ENCODE peak calls at places on chromosomes 13 and 19, in seven cellular contexts. Q, J, O, R, D, Y and B are unnamed samples.

GRCh38 chr13:111304603-111305289 is 15.7 kb upstream of the TEX29 start:
- DNase-seq in Q (no peak), O (no peak), Y (no peak), R (no peak), D (no peak), J (no peak), B (peak)

GRCh38 chr13:36907266-36907665 is 12.8 kb downstream of the SMAD9 start:
- DNase-seq in Q (no peak), D (no peak), J (no peak), O (no peak), R (no peak), Y (no peak), B (no peak)

GRCh38 chr19:19109601-19110000 is 28.7 kb downstream of the TMEM161A start:
- DNase-seq in R (no peak), Y (no peak), D (no peak), J (no peak), O (no peak), Q (no peak), B (no peak)

GRCh38 chr13:94233401-94233800 is 246.1 kb downstream of the DCT start:
- DNase-seq in D (peak), J (no peak), O (no peak), R (no peak), Q (peak), Y (no peak), B (no peak)

GRCh38 chr13:110197041-110197440 is 109.9 kb downstream of the COL4A1 start:
- DNase-seq in J (no peak), O (no peak), R (no peak), D (no peak), Q (no peak), Y (no peak), B (no peak)

GRCh38 chr13:37109080-37109678 is 3.7 kb upstream of the CSNK1A1L start:
- DNase-seq in Q (no peak), Y (no peak), J (no peak), D (peak), R (no peak), O (no peak), B (peak)

GRCh38 chr13:100443278-100443997 is 145.2 kb downstream of the GGACT start:
- DNase-seq in O (no peak), R (no peak), Y (no peak), Q (no peak), J (no peak), D (no peak), B (no peak)

GRCh38 chr19:34128558-34129250 is 43.6 kb upstream of the LSM14A start:
- DNase-seq in Q (no peak), O (no peak), J (no peak), Y (no peak), R (no peak), D (no peak), B (no peak)

GRCh38 chr13:75705395-75705794 is 69.3 kb downstream of the LMO7 start:
- DNase-seq in Y (no peak), Q (no peak), O (no peak), J (no peak), R (no peak), D (no peak), B (no peak)

GRCh38 chr13:48155850-48156249 is 60.9 kb upstream of the MED4 start:
- DNase-seq in D (no peak), J (no peak), Y (no peak), R (no peak), O (no peak), Q (no peak), B (no peak)

GRCh38 chr19:15469513-15470297 is 5.4 kb upstream of the RASAL3 start:
- DNase-seq in R (peak), Q (no peak), J (no peak), Y (no peak), D (no peak), O (peak), B (no peak)

GRCh38 chr13:56932104-56932503 is 208.6 kb upstream of the PRR20A start:
- DNase-seq in Q (no peak), J (no peak), R (no peak), O (no peak), D (no peak), Y (no peak), B (no peak)